ENCODE peak calls at places on chromosome 9, in eight cellular contexts. T is neural crest cell, Z is pancreas, W is NT2/D1, Q is EL, P is SHP77 treated with DMSO at 0.1 percent for 48 hours, N is activated B cell treated with CpG ODN at 0.5 μM for 24 hours, G is iPS DF 6.9. V is an unnamed sample.

GRCh38 chr9:109953813-109954489 is 174.0 kb downstream of the PALM2AKAP2 start:
- DNase-seq in N (no peak), Z (no peak), P (no peak), W (no peak), T (no peak), G (no peak), Q (no peak), V (no peak)

GRCh38 chr9:88747768-88748167 is 212.8 kb downstream of the NXNL2 start:
- DNase-seq in G (no peak), N (no peak), Q (peak), T (no peak), W (peak), P (no peak), Z (no peak), V (peak)

GRCh38 chr9:16000826-16001225 is 448.0 kb downstream of the CCDC171 start:
- DNase-seq in W (no peak), N (no peak), Q (no peak), Z (no peak), G (no peak), T (no peak), P (no peak), V (no peak)

GRCh38 chr9:137028281-137029057 is 432 bp upstream of the ABCA2 start:
- DNase-seq in G (no peak), W (no peak), N (peak), Z (peak), T (peak), P (no peak), Q (peak), V (peak)

GRCh38 chr9:22446950-22447606 is 454 bp downstream of the DMRTA1 start:
- DNase-seq in T (peak), G (no peak), Q (peak), N (peak), P (peak), W (peak), Z (peak), V (peak)

GRCh38 chr9:88976186-88976887 is 14.9 kb upstream of the S1PR3 start:
- DNase-seq in Z (no peak), T (no peak), W (no peak), N (no peak), P (no peak), G (no peak), Q (no peak), V (no peak)

GRCh38 chr9:108104991-108105390 is 615.4 kb upstream of the KLF4 start:
- DNase-seq in N (no peak), W (no peak), T (no peak), Q (no peak), Z (no peak), G (no peak), P (no peak), V (peak)

GRCh38 chr9:10050016-10050415 is 562.8 kb downstream of the PTPRD start:
- DNase-seq in N (no peak), T (no peak), W (no peak), Z (no peak), P (no peak), Q (no peak), G (no peak), V (no peak)

GRCh38 chr9:5518937-5519319 is 8.6 kb downstream of the PDCD1LG2 start:
- DNase-seq in G (no peak), N (no peak), Z (no peak), Q (no peak), T (no peak), P (no peak), W (no peak), V (no peak)

GRCh38 chr9:4097991-4098390 is 201.9 kb downstream of the GLIS3 start:
- DNase-seq in Q (no peak), N (no peak), P (no peak), Z (no peak), W (no peak), T (no peak), G (no peak), V (no peak)

GRCh38 chr9:134627417-134628353 is 13.9 kb upstream of the COL5A1 start:
- DNase-seq in Z (no peak), G (no peak), W (no peak), P (no peak), Q (no peak), N (no peak), T (no peak), V (no peak)

GRCh38 chr9:121780177-121780576 is 128.7 kb downstream of the DAB2IP start:
- DNase-seq in N (peak), Q (no peak), G (no peak), T (no peak), Z (no peak), W (no peak), P (no peak), V (no peak)

GRCh38 chr9:97571664-97572063 is 61.5 kb downstream of the TSTD2 start:
- DNase-seq in Q (no peak), T (no peak), Z (peak), W (no peak), P (no peak), N (no peak), G (no peak), V (no peak)

GRCh38 chr9:94097788-94098413 is 13.6 kb downstream of the PTPDC1 start:
- DNase-seq in Q (peak), Z (no peak), N (no peak), G (no peak), P (no peak), W (no peak), T (no peak), V (no peak)

GRCh38 chr9:104968025-104968982 is 40.3 kb upstream of the ABCA1 start:
- DNase-seq in P (peak), Z (peak), T (peak), W (peak), Q (peak), N (peak), G (no peak), V (peak)

GRCh38 chr9:101480386-101480785 is 44.8 kb upstream of the ALDOB start:
- DNase-seq in Z (no peak), Q (no peak), T (no peak), N (no peak), G (no peak), W (no peak), P (no peak), V (peak)

GRCh38 chr9:103942652-103943051 is 151.5 kb upstream of the SMC2 start:
- DNase-seq in N (no peak), G (no peak), T (no peak), W (no peak), P (peak), Z (no peak), Q (no peak), V (peak)

GRCh38 chr9:137112564-137113384 is 1.8 kb downstream of the DPP7 start:
- DNase-seq in N (no peak), Q (no peak), W (no peak), G (no peak), T (no peak), Z (no peak), P (no peak), V (no peak)

V was measured in prostate gland.